ENCODE peak calls at places on chromosomes 4 and X, in eight cellular contexts. J, R, K, G, I, Z, C and N are unnamed samples.

GRCh38 chr4:24742335-24742734 is 53.0 kb upstream of the SOD3 start:
- DNase-seq in J (no peak), R (no peak), K (no peak), G (no peak), I (no peak), Z (no peak), C (no peak), N (no peak)

GRCh38 chr4:81921757-81922159 is 450.1 kb upstream of the RASGEF1B start:
- DNase-seq in J (no peak), R (no peak), K (no peak), G (no peak), I (peak; percentile 22), Z (no peak), C (no peak), N (no peak)

GRCh38 chr4:74964311-74964710 is 31.4 kb downstream of the PARM1 start:
- DNase-seq in J (no peak), R (no peak), K (no peak), G (no peak), I (no peak), Z (no peak), C (no peak), N (no peak)

GRCh38 chr4:88062311-88062710 is 54.9 kb downstream of the PKD2 start:
- DNase-seq in J (no peak), R (no peak), K (no peak), G (no peak), I (no peak), Z (no peak), C (peak; percentile 87), N (no peak)

GRCh38 chrX:47628980-47629379 is 750 bp downstream of the CFP start:
- DNase-seq in J (no peak), R (no peak), K (no peak), G (no peak), I (no peak), Z (peak; percentile 38), C (no peak), N (no peak)

GRCh38 chr4:173909294-173909693 is 374.2 kb downstream of the FBXO8 start:
- DNase-seq in J (no peak), R (no peak), K (no peak), G (no peak), I (no peak), Z (no peak), C (no peak), N (no peak)

GRCh38 chrX:40383360-40383759 is 197.4 kb upstream of the ATP6AP2 start:
- DNase-seq in J (no peak), R (no peak), K (no peak), G (no peak), I (no peak), Z (peak; percentile 37), C (no peak), N (no peak)

GRCh38 chr4:97152159-97152558 is 991.1 kb downstream of the STPG2 start:
- DNase-seq in J (no peak), R (no peak), K (no peak), G (no peak), I (no peak), Z (no peak), C (no peak), N (no peak)

GRCh38 chrX:110600745-110601310 is 194.8 kb downstream of the CHRDL1 start:
- DNase-seq in J (no peak), R (no peak), K (no peak), G (no peak), I (no peak), Z (no peak), C (no peak), N (no peak)

GRCh38 chrX:20431486-20431885 is 164.8 kb upstream of the RPS6KA3 start:
- DNase-seq in J (no peak), R (no peak), K (no peak), G (no peak), I (no peak), Z (no peak), C (no peak), N (no peak)

GRCh38 chrX:118682258-118683014 is 45.0 kb upstream of the IL13RA1 start:
- DNase-seq in J (no peak), R (no peak), K (no peak), G (no peak), I (no peak), Z (no peak), C (peak; percentile 57), N (no peak)

GRCh38 chr4:7905461-7905915 is 34.2 kb downstream of the AFAP1 start:
- DNase-seq in J (no peak), R (no peak), K (no peak), G (no peak), I (no peak), Z (no peak), C (no peak), N (no peak)

GRCh38 chr4:174521800-174522182 is 497 bp downstream of the HPGD start:
- DNase-seq in J (no peak), R (no peak), K (no peak), G (no peak), I (no peak), Z (peak; percentile 35), C (no peak), N (no peak)

GRCh38 chr4:71132486-71132885 is 139.0 kb downstream of the DCK start:
- DNase-seq in J (no peak), R (no peak), K (no peak), G (no peak), I (no peak), Z (no peak), C (no peak), N (no peak)

GRCh38 chrX:40291553-40291952 is 193.8 kb upstream of the BCOR start:
- DNase-seq in J (no peak), R (no peak), K (no peak), G (no peak), I (no peak), Z (no peak), C (no peak), N (no peak)

GRCh38 chr4:57071340-57071739 is 38.8 kb downstream of the IGFBP7 start:
- DNase-seq in J (no peak), R (no peak), K (no peak), G (no peak), I (no peak), Z (no peak), C (no peak), N (no peak)

DNA sequence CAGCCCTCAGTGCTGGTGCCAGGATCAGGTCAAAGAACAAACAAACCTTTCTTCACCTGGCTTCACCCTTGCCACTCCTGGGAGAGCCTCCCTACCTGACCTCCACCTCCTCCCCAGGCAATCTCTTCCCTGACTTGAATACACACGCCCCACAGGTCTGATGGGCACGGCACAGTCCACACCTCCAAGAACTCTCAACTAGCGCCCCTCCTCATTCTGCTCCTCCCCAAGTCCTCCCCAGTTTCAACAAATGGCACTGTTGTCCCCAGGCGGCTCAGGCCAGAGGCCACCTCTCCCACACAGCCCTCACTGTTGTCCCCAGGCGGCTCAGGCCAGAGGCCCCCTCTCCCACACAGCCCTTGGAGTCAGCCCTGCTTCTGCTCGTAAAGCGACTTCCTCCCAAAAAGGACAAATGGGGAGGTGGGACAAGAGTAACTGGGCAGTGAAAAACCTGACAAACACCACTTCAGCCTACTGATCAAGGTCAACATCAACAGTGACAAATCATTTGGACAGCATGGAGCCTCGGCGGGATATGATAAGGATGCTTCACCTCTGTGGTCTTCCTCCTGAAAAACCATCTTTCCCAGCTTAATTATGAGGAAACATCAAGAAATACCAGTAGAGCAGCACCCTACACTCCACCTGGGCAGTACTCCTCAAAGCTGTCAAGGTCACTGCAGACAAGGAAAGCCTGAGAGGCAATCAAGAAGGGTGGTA is 2.9 kb downstream of the LETM1 start:
- DNase-seq in J (no peak), R (no peak), K (no peak), G (no peak), I (no peak), Z (no peak), C (no peak), N (no peak)
- H3K4me1 ChIP-seq in J (no peaks in the 10 kb centered on the region), R (peaks cover 24% of the 10 kb centered on the region), K (peaks cover 46% of the 10 kb centered on the region), G (peaks cover 6% of the 10 kb centered on the region), I (peaks cover 5% of the 10 kb centered on the region), Z (no peaks in the 10 kb centered on the region), C (peaks cover 17% of the 10 kb centered on the region), N (peaks cover 16% of the 10 kb centered on the region)

DNA sequence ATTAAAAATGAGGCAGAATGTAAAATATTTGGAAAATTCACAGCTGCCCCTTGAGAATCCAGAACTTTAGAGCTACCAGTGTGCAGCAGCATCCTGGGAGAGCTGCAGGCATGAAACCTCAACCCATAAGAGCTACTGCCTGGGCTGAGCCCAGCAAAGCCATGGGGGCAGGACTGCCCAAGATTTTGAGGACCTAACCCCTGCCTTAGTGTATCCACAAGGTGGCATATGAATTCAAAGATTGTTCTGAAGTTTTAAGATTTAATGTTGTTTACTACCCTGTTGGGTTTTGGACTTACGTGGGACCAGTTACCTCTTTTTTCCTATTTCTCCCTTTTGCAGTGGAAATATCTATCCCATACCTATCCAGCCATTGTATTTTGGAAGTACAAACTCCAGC is 26.4 kb downstream of the CASP6 start:
- DNase-seq in J (no peak), R (no peak), K (no peak), G (no peak), I (no peak), Z (no peak), C (no peak), N (no peak)
- TF ChIP-seq CTCF in J (no peak), R (no peak), K (no peak), G (no peak), I (no peak), Z (no peak), C (no peak), N (no peak)

GRCh38 chr4:159150380-159150779 is 47.5 kb downstream of the RAPGEF2 start:
- DNase-seq in J (no peak), R (no peak), K (no peak), G (no peak), I (no peak), Z (no peak), C (no peak), N (no peak)

GRCh38 chr4:159150838-159151390 is 48.0 kb downstream of the RAPGEF2 start:
- DNase-seq in J (no peak), R (no peak), K (no peak), G (no peak), I (no peak), Z (no peak), C (peak; percentile 62), N (no peak)

GRCh38 chr4:159155119-159155518 is 52.2 kb downstream of the RAPGEF2 start:
- DNase-seq in J (no peak), R (no peak), K (no peak), G (no peak), I (no peak), Z (no peak), C (no peak), N (no peak)

GRCh38 chr4:159153669-159154068 is 50.8 kb downstream of the RAPGEF2 start:
- DNase-seq in J (no peak), R (no peak), K (no peak), G (no peak), I (no peak), Z (no peak), C (no peak), N (no peak)

GRCh38 chr4:159151701-159152100 is 48.8 kb downstream of the RAPGEF2 start:
- DNase-seq in J (no peak), R (no peak), K (no peak), G (no peak), I (no peak), Z (no peak), C (no peak), N (no peak)
- H3K4me1 ChIP-seq in J (no peaks in the 10 kb centered on the region), R (no peaks in the 10 kb centered on the region), K (no peaks in the 10 kb centered on the region), G (peaks cover 7% of the 10 kb centered on the region), I (peaks cover 25% of the 10 kb centered on the region), Z (peaks cover 6% of the 10 kb centered on the region), C (no peaks in the 10 kb centered on the region), N (no peaks in the 10 kb centered on the region)

DNA sequence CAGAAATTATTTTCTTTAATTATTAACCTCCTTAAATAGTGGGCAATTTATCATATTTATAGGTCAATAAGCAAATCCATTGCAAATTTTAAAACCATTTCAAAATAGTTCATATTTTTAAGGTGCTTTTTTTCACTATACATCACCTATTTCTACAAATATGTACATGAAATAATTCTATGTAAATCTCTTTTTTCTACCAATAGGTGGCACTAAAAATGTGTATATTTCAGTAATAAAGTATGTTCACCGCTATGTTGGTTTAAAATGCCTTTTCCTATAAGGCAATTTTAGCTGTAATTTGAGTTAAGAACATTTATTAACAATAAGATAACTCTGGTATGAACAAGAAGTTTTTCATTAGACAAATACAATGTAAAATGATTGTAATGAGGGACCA is 672.2 kb downstream of the KCTD8 start:
- DNase-seq in J (no peak), R (no peak), K (no peak), G (no peak), I (no peak), Z (no peak), C (peak; percentile 24), N (no peak)
- TF ChIP-seq CTCF in J (no peak), R (no peak), K (peak; percentile 41), G (no peak), I (peak; percentile 22), Z (peak; percentile 56), C (no peak), N (no peak)